ENCODE peak calls at places on chromosomes 16 and 17, in eight cellular contexts. One of them, this sample, is unnamed.
A peak's percentile ranks its signal among the peaks of the same experiment; 100 is the strongest.

GRCh38 chr17:933168-934083 is 46.1 kb downstream of the NXN start:
- DNase-seq in CD4-positive, alpha-beta memory T cell: no peak
- DNase-seq in pancreas: no peak
- DNase-seq in fibroblast of mammary gland: peak; percentile 84
- DNase-seq in GM23338: peak; percentile 71
- DNase-seq in neuronal stem cell: no peak
- DNase-seq in breast epithelium: no peak
- DNase-seq in CD8-positive, alpha-beta memory T cell: no peak
- DNase-seq in this sample: peak; percentile 91

GRCh38 chr17:33596904-33597303 is 303.8 kb upstream of the ASIC2 start:
- DNase-seq in CD4-positive, alpha-beta memory T cell: no peak
- DNase-seq in pancreas: no peak
- DNase-seq in fibroblast of mammary gland: no peak
- DNase-seq in GM23338: no peak
- DNase-seq in neuronal stem cell: no peak
- DNase-seq in breast epithelium: no peak
- DNase-seq in CD8-positive, alpha-beta memory T cell: no peak
- DNase-seq in this sample: no peak

GRCh38 chr16:67399218-67399733 is 6.0 kb upstream of the TPPP3 start:
- DNase-seq in CD4-positive, alpha-beta memory T cell: peak; percentile 43
- DNase-seq in pancreas: peak; percentile 34
- DNase-seq in fibroblast of mammary gland: no peak
- DNase-seq in GM23338: peak; percentile 90
- DNase-seq in neuronal stem cell: peak; percentile 77
- DNase-seq in breast epithelium: no peak
- DNase-seq in CD8-positive, alpha-beta memory T cell: peak; percentile 14
- DNase-seq in this sample: no peak

GRCh38 chr17:700504-701094 is 14.0 kb downstream of the VPS53 start:
- DNase-seq in CD4-positive, alpha-beta memory T cell: peak; percentile 58
- DNase-seq in pancreas: no peak
- DNase-seq in fibroblast of mammary gland: peak; percentile 49
- DNase-seq in GM23338: peak; percentile 44
- DNase-seq in neuronal stem cell: no peak
- DNase-seq in breast epithelium: no peak
- DNase-seq in CD8-positive, alpha-beta memory T cell: no peak
- DNase-seq in this sample: no peak

GRCh38 chr16:30551781-30552180 is 6.4 kb downstream of the ZNF764 start:
- DNase-seq in CD4-positive, alpha-beta memory T cell: peak; percentile 80
- DNase-seq in pancreas: no peak
- DNase-seq in fibroblast of mammary gland: no peak
- DNase-seq in GM23338: no peak
- DNase-seq in neuronal stem cell: no peak
- DNase-seq in breast epithelium: no peak
- DNase-seq in CD8-positive, alpha-beta memory T cell: peak; percentile 59
- DNase-seq in this sample: no peak

GRCh38 chr16:64638804-64639203 is 483.1 kb downstream of the CDH11 start:
- DNase-seq in CD4-positive, alpha-beta memory T cell: no peak
- DNase-seq in pancreas: no peak
- DNase-seq in fibroblast of mammary gland: no peak
- DNase-seq in GM23338: no peak
- DNase-seq in neuronal stem cell: no peak
- DNase-seq in breast epithelium: no peak
- DNase-seq in CD8-positive, alpha-beta memory T cell: no peak
- DNase-seq in this sample: no peak

GRCh38 chr16:75113046-75113491 is 3.5 kb downstream of the LDHD start:
- DNase-seq in CD4-positive, alpha-beta memory T cell: no peak
- DNase-seq in pancreas: no peak
- DNase-seq in fibroblast of mammary gland: no peak
- DNase-seq in GM23338: no peak
- DNase-seq in neuronal stem cell: no peak
- DNase-seq in breast epithelium: no peak
- DNase-seq in CD8-positive, alpha-beta memory T cell: no peak
- DNase-seq in this sample: no peak

GRCh38 chr17:59892251-59892848 is 393 bp downstream of the TUBD1 start:
- DNase-seq in CD4-positive, alpha-beta memory T cell: no peak
- DNase-seq in pancreas: no peak
- DNase-seq in fibroblast of mammary gland: no peak
- DNase-seq in GM23338: peak; percentile 9
- DNase-seq in neuronal stem cell: no peak
- DNase-seq in breast epithelium: peak; percentile 56
- DNase-seq in CD8-positive, alpha-beta memory T cell: no peak
- DNase-seq in this sample: no peak

GRCh38 chr17:78185981-78186688 is 717 bp downstream of the TK1 start:
- DNase-seq in CD4-positive, alpha-beta memory T cell: no peak
- DNase-seq in pancreas: no peak
- DNase-seq in fibroblast of mammary gland: peak; percentile 44
- DNase-seq in GM23338: no peak
- DNase-seq in neuronal stem cell: no peak
- DNase-seq in breast epithelium: no peak
- DNase-seq in CD8-positive, alpha-beta memory T cell: no peak
- DNase-seq in this sample: peak; percentile 41
- H3K4me3 ChIP-seq in CD4-positive, alpha-beta memory T cell: no peak overlapping the region
- H3K4me3 ChIP-seq in pancreas: no peak overlapping the region
- H3K4me3 ChIP-seq in fibroblast of mammary gland: peak overlapping the region; percentile 76
- H3K4me3 ChIP-seq in GM23338: peak overlapping the region; percentile 82
- H3K4me3 ChIP-seq in neuronal stem cell: peak overlapping the region; percentile 89
- H3K4me3 ChIP-seq in breast epithelium: peak overlapping the region; percentile 46
- H3K4me3 ChIP-seq in CD8-positive, alpha-beta memory T cell: no peak overlapping the region
- H3K4me3 ChIP-seq in this sample: peak overlapping the region; percentile 71

GRCh38 chr16:69763557-69763942 is 1.4 kb downstream of the WWP2 start:
- DNase-seq in CD4-positive, alpha-beta memory T cell: no peak
- DNase-seq in pancreas: peak; percentile 49
- DNase-seq in fibroblast of mammary gland: no peak
- DNase-seq in GM23338: no peak
- DNase-seq in neuronal stem cell: no peak
- DNase-seq in breast epithelium: no peak
- DNase-seq in CD8-positive, alpha-beta memory T cell: no peak
- DNase-seq in this sample: no peak
- H3K4me3 ChIP-seq in CD4-positive, alpha-beta memory T cell: no peak overlapping the region
- H3K4me3 ChIP-seq in pancreas: peak overlapping the region; percentile 90
- H3K4me3 ChIP-seq in fibroblast of mammary gland: peak overlapping the region; percentile 78
- H3K4me3 ChIP-seq in GM23338: peak overlapping the region; percentile 89
- H3K4me3 ChIP-seq in neuronal stem cell: no peak overlapping the region
- H3K4me3 ChIP-seq in breast epithelium: no peak overlapping the region
- H3K4me3 ChIP-seq in CD8-positive, alpha-beta memory T cell: peak overlapping the region; percentile 79
- H3K4me3 ChIP-seq in this sample: peak overlapping the region; percentile 99

GRCh38 chr17:19383681-19384470 is 3.1 kb downstream of the MFAP4 start:
- DNase-seq in CD4-positive, alpha-beta memory T cell: no peak
- DNase-seq in pancreas: no peak
- DNase-seq in fibroblast of mammary gland: peak; percentile 49
- DNase-seq in GM23338: no peak
- DNase-seq in neuronal stem cell: no peak
- DNase-seq in breast epithelium: no peak
- DNase-seq in CD8-positive, alpha-beta memory T cell: no peak
- DNase-seq in this sample: no peak

GRCh38 chr17:19386974-19387920 is at the start of gene MFAP4:
- DNase-seq in CD4-positive, alpha-beta memory T cell: no peak
- DNase-seq in pancreas: no peak
- DNase-seq in fibroblast of mammary gland: peak; percentile 86
- DNase-seq in GM23338: peak; percentile 77
- DNase-seq in neuronal stem cell: no peak
- DNase-seq in breast epithelium: peak; percentile 67
- DNase-seq in CD8-positive, alpha-beta memory T cell: no peak
- DNase-seq in this sample: no peak

GRCh38 chr17:19382581-19383444 is 4.2 kb downstream of the MFAP4 start:
- DNase-seq in CD4-positive, alpha-beta memory T cell: no peak
- DNase-seq in pancreas: no peak
- DNase-seq in fibroblast of mammary gland: no peak
- DNase-seq in GM23338: no peak
- DNase-seq in neuronal stem cell: no peak
- DNase-seq in breast epithelium: no peak
- DNase-seq in CD8-positive, alpha-beta memory T cell: no peak
- DNase-seq in this sample: no peak

GRCh38 chr17:19386276-19386863 is 620 bp downstream of the MFAP4 start:
- DNase-seq in CD4-positive, alpha-beta memory T cell: no peak
- DNase-seq in pancreas: no peak
- DNase-seq in fibroblast of mammary gland: peak; percentile 96
- DNase-seq in GM23338: peak; percentile 28
- DNase-seq in neuronal stem cell: no peak
- DNase-seq in breast epithelium: no peak
- DNase-seq in CD8-positive, alpha-beta memory T cell: no peak
- DNase-seq in this sample: peak; percentile 84

DNA sequence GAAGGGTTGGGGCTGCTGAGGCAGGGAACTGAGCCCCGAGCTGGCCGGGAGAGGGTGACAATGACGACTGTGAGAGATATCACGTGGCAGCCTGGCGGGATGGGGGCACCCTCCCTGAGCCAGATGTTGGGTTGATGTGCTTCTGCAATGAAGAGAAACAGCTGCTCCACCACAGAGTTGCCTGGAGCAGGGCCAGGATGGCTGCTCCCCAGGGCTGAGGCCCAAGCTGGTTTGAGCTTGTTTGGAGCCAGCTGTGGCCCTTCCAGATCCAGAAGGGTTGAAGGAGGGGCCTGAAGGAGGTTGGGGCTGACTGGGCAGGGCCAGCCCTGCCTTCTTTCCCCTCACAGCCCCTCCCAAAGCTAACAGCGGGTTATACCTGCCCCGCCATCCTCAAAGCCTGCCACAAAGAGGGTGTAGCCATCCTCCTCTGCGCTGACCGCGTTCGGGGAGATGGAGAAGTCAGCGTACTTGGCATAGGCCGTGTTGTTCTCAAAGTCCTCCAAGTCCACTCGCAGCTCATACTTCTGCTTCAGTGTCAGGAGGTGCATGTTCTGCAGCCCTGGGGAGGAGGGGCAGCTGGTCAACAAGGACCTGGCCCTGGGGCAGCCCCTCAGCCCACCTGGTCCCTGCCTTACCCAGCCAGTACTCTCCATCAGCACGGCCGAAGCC is 2.1 kb downstream of the MFAP4 start:
- DNase-seq in CD4-positive, alpha-beta memory T cell: no peak
- DNase-seq in pancreas: no peak
- DNase-seq in fibroblast of mammary gland: peak; percentile 97
- DNase-seq in GM23338: peak; percentile 29
- DNase-seq in neuronal stem cell: no peak
- DNase-seq in breast epithelium: no peak
- DNase-seq in CD8-positive, alpha-beta memory T cell: no peak
- DNase-seq in this sample: no peak
- H3K4me3 ChIP-seq in CD4-positive, alpha-beta memory T cell: no peak overlapping the region
- H3K4me3 ChIP-seq in pancreas: no peak overlapping the region
- H3K4me3 ChIP-seq in fibroblast of mammary gland: no peak overlapping the region
- H3K4me3 ChIP-seq in GM23338: no peak overlapping the region
- H3K4me3 ChIP-seq in neuronal stem cell: no peak overlapping the region
- H3K4me3 ChIP-seq in breast epithelium: peak overlapping the region; percentile 0
- H3K4me3 ChIP-seq in CD8-positive, alpha-beta memory T cell: no peak overlapping the region
- H3K4me3 ChIP-seq in this sample: no peak overlapping the region

GRCh38 chr17:41648411-41649195 is 24.2 kb upstream of the KRT17 start:
- DNase-seq in CD4-positive, alpha-beta memory T cell: peak; percentile 84
- DNase-seq in pancreas: peak; percentile 80
- DNase-seq in fibroblast of mammary gland: peak; percentile 74
- DNase-seq in GM23338: peak; percentile 94
- DNase-seq in neuronal stem cell: peak; percentile 81
- DNase-seq in breast epithelium: peak; percentile 92
- DNase-seq in CD8-positive, alpha-beta memory T cell: peak; percentile 86
- DNase-seq in this sample: peak; percentile 76
- H3K4me3 ChIP-seq in CD4-positive, alpha-beta memory T cell: peak overlapping the region; percentile 50
- H3K4me3 ChIP-seq in pancreas: peak overlapping the region; percentile 27
- H3K4me3 ChIP-seq in fibroblast of mammary gland: peak overlapping the region; percentile 33
- H3K4me3 ChIP-seq in GM23338: peak overlapping the region; percentile 69
- H3K4me3 ChIP-seq in neuronal stem cell: peak overlapping the region; percentile 72
- H3K4me3 ChIP-seq in breast epithelium: peak overlapping the region; percentile 21
- H3K4me3 ChIP-seq in CD8-positive, alpha-beta memory T cell: peak overlapping the region; percentile 75
- H3K4me3 ChIP-seq in this sample: no peak overlapping the region

GRCh38 chr17:65559483-65559801 is 2.0 kb downstream of the AXIN2 start:
- DNase-seq in CD4-positive, alpha-beta memory T cell: peak; percentile 23
- DNase-seq in pancreas: no peak
- DNase-seq in fibroblast of mammary gland: no peak
- DNase-seq in GM23338: no peak
- DNase-seq in neuronal stem cell: no peak
- DNase-seq in breast epithelium: no peak
- DNase-seq in CD8-positive, alpha-beta memory T cell: no peak
- DNase-seq in this sample: no peak
- H3K4me3 ChIP-seq in CD4-positive, alpha-beta memory T cell: peak overlapping the region; percentile 65
- H3K4me3 ChIP-seq in pancreas: peak overlapping the region; percentile 89
- H3K4me3 ChIP-seq in fibroblast of mammary gland: peak overlapping the region; percentile 60
- H3K4me3 ChIP-seq in GM23338: peak overlapping the region; percentile 98
- H3K4me3 ChIP-seq in neuronal stem cell: peak overlapping the region; percentile 92
- H3K4me3 ChIP-seq in breast epithelium: peak overlapping the region; percentile 91
- H3K4me3 ChIP-seq in CD8-positive, alpha-beta memory T cell: peak overlapping the region; percentile 78
- H3K4me3 ChIP-seq in this sample: no peak overlapping the region

DNA sequence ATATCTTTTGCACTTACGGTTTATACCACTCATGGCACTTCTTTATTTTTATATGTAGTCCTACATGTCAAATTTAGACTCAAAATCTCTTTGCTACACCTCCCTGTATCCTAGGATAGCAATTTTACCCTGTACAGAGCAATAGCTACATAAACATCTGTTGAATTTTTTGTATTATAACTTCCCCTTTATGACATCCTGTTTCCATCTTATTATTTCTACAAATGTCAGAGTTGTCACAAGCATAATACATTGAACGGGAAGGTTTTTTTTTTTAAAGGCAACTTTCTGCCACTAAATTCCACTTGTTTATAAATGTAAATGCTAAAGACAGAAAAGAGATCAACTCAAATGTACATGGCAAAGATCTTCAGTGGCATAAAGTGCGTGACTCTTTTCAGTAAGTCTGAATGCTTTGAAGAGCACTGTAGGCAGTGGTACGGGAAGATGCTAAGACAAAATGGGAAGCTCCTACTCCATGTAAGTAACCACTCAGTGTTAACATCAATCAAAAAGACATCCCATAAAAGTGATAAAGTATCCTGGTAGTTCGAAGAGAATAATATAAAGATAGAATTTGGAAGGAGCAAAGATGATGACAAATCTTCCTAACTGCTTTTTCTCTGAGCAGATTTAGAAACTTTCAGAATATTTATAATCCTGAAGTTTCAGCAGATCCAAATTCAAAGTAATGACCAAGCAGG is 26.8 kb downstream of the GNA13 start:
- DNase-seq in CD4-positive, alpha-beta memory T cell: no peak
- DNase-seq in pancreas: no peak
- DNase-seq in fibroblast of mammary gland: no peak
- DNase-seq in GM23338: no peak
- DNase-seq in neuronal stem cell: no peak
- DNase-seq in breast epithelium: no peak
- DNase-seq in CD8-positive, alpha-beta memory T cell: no peak
- DNase-seq in this sample: no peak
- H3K4me3 ChIP-seq in CD4-positive, alpha-beta memory T cell: no peak overlapping the region
- H3K4me3 ChIP-seq in pancreas: no peak overlapping the region
- H3K4me3 ChIP-seq in fibroblast of mammary gland: no peak overlapping the region
- H3K4me3 ChIP-seq in GM23338: no peak overlapping the region
- H3K4me3 ChIP-seq in neuronal stem cell: no peak overlapping the region
- H3K4me3 ChIP-seq in breast epithelium: no peak overlapping the region
- H3K4me3 ChIP-seq in CD8-positive, alpha-beta memory T cell: no peak overlapping the region
- H3K4me3 ChIP-seq in this sample: no peak overlapping the region

This sample was measured in mammary epithelial cell.